ENCODE peak calls at places on chromosomes 6 and 20, in nine cellular contexts. Z is tibial artery; N is naive thymus-derived CD4-positive, alpha-beta T cell; U is heart right ventricle; T is lower lobe of right lung; E is PC-9; S is fibroblast of lung; L is brain microvascular endothelial cell; D is breast epithelium. K is an unnamed sample.

GRCh38 chr6:1643830-1644445 is 34.2 kb downstream of the FOXC1 start:
- DNase-seq in Z (peak), N (no peak), U (no peak), T (no peak), E (no peak), S (no peak), L (no peak), D (no peak), K (peak)

GRCh38 chr6:104591573-104592334 is 268.0 kb downstream of the HACE1 start:
- DNase-seq in Z (no peak), N (no peak), U (no peak), T (no peak), E (no peak), S (no peak), L (no peak), D (no peak), K (no peak)

GRCh38 chr6:12137480-12137879 is 125.4 kb downstream of the HIVEP1 start:
- DNase-seq in Z (no peak), N (no peak), U (no peak), T (no peak), E (peak), S (peak), L (peak), D (no peak), K (no peak)

GRCh38 chr6:11585426-11586016 is 48.0 kb downstream of the TMEM170B start:
- DNase-seq in Z (no peak), N (peak), U (no peak), T (no peak), E (peak), S (peak), L (peak), D (no peak), K (no peak)

GRCh38 chr20:42276718-42277117 is 658.5 kb upstream of the CHD6 start:
- DNase-seq in Z (no peak), N (no peak), U (no peak), T (no peak), E (no peak), S (no peak), L (no peak), D (no peak), K (no peak)

GRCh38 chr6:88238065-88238464 is 71.9 kb upstream of the CNR1 start:
- DNase-seq in Z (no peak), N (peak), U (no peak), T (no peak), E (no peak), S (peak), L (peak), D (no peak), K (peak)

GRCh38 chr20:57030611-57031600 is 235.5 kb downstream of the BMP7 start:
- DNase-seq in Z (no peak), N (no peak), U (no peak), T (no peak), E (peak), S (peak), L (peak), D (no peak), K (no peak)

GRCh38 chr20:40741507-40742106 is 52.6 kb upstream of the MAFB start:
- DNase-seq in Z (no peak), N (no peak), U (peak), T (no peak), E (peak), S (peak), L (peak), D (no peak), K (peak)

GRCh38 chr6:11621119-11621518 is 83.6 kb downstream of the TMEM170B start:
- DNase-seq in Z (no peak), N (no peak), U (no peak), T (no peak), E (no peak), S (no peak), L (no peak), D (no peak), K (no peak)

GRCh38 chr6:17167327-17167979 is 65.6 kb downstream of the STMND1 start:
- DNase-seq in Z (no peak), N (no peak), U (peak), T (peak), E (peak), S (peak), L (peak), D (no peak), K (no peak)

GRCh38 chr6:5529733-5530132 is 268.4 kb downstream of the FARS2 start:
- DNase-seq in Z (no peak), N (no peak), U (no peak), T (no peak), E (no peak), S (peak), L (no peak), D (no peak), K (no peak)

GRCh38 chr6:139473239-139473701 is 98.8 kb upstream of the CITED2 start:
- DNase-seq in Z (no peak), N (no peak), U (no peak), T (no peak), E (no peak), S (peak), L (no peak), D (no peak), K (no peak)

GRCh38 chr6:139597087-139597763 is 222.8 kb upstream of the CITED2 start:
- DNase-seq in Z (no peak), N (no peak), U (no peak), T (no peak), E (no peak), S (peak), L (no peak), D (no peak), K (no peak)

GRCh38 chr20:41361757-41362747 is 4.6 kb downstream of the EMILIN3 start:
- DNase-seq in Z (no peak), N (no peak), U (peak), T (no peak), E (no peak), S (no peak), L (no peak), D (no peak), K (peak)

GRCh38 chr6:72788188-72788587 is 166.3 kb downstream of the KCNQ5 start:
- DNase-seq in Z (no peak), N (no peak), U (no peak), T (no peak), E (no peak), S (peak), L (peak), D (no peak), K (no peak)

GRCh38 chr6:166494101-166494441 is 92.4 kb downstream of the RAMACL start:
- DNase-seq in Z (peak), N (no peak), U (no peak), T (no peak), E (no peak), S (no peak), L (no peak), D (no peak), K (no peak)

GRCh38 chr6:75368864-75369402 is 84.3 kb upstream of the TMEM30A start:
- DNase-seq in Z (no peak), N (no peak), U (no peak), T (no peak), E (no peak), S (no peak), L (no peak), D (no peak), K (no peak)

GRCh38 chr6:17585766-17586502 is 14.2 kb upstream of the FAM8A1 start:
- DNase-seq in Z (no peak), N (no peak), U (no peak), T (peak), E (no peak), S (peak), L (no peak), D (no peak), K (no peak)

GRCh38 chr20:51411867-51412266 is 130.7 kb downstream of the NFATC2 start:
- DNase-seq in Z (no peak), N (no peak), U (no peak), T (no peak), E (no peak), S (no peak), L (no peak), D (no peak), K (no peak)

GRCh38 chr6:170082531-170083187 is 208.2 kb downstream of the DLL1 start:
- DNase-seq in Z (peak), N (no peak), U (no peak), T (peak), E (no peak), S (no peak), L (no peak), D (no peak), K (peak)

GRCh38 chr20:51750037-51750769 is 18.0 kb downstream of the ATP9A start:
- DNase-seq in Z (peak), N (no peak), U (peak), T (peak), E (peak), S (peak), L (peak), D (peak), K (no peak)

GRCh38 chr20:53737404-53738038 is 143.9 kb upstream of the ZNF217 start:
- DNase-seq in Z (no peak), N (no peak), U (no peak), T (no peak), E (no peak), S (peak), L (no peak), D (no peak), K (no peak)

GRCh38 chr6:168865-169455 is 123.3 kb upstream of the DUSP22 start:
- DNase-seq in Z (no peak), N (peak), U (no peak), T (no peak), E (no peak), S (peak), L (no peak), D (no peak), K (no peak)

GRCh38 chr6:154766993-154767392 is 33.8 kb downstream of the SCAF8 start:
- DNase-seq in Z (no peak), N (no peak), U (no peak), T (no peak), E (peak), S (peak), L (no peak), D (no peak), K (no peak)

GRCh38 chr6:107823047-107823557 is 1.0 kb downstream of the SCML4 start:
- DNase-seq in Z (no peak), N (peak), U (no peak), T (no peak), E (no peak), S (no peak), L (no peak), D (no peak), K (no peak)

GRCh38 chr6:54282186-54282585 is 26.1 kb upstream of the TINAG start:
- DNase-seq in Z (no peak), N (no peak), U (no peak), T (no peak), E (no peak), S (peak), L (peak), D (no peak), K (no peak)

GRCh38 chr20:42074944-42075343 is 456.8 kb upstream of the CHD6 start:
- DNase-seq in Z (no peak), N (no peak), U (no peak), T (no peak), E (no peak), S (no peak), L (no peak), D (no peak), K (no peak)

GRCh38 chr20:18223399-18223798 is 64.9 kb upstream of the ZNF133 start:
- DNase-seq in Z (no peak), N (no peak), U (no peak), T (no peak), E (peak), S (no peak), L (no peak), D (no peak), K (no peak)

DNA sequence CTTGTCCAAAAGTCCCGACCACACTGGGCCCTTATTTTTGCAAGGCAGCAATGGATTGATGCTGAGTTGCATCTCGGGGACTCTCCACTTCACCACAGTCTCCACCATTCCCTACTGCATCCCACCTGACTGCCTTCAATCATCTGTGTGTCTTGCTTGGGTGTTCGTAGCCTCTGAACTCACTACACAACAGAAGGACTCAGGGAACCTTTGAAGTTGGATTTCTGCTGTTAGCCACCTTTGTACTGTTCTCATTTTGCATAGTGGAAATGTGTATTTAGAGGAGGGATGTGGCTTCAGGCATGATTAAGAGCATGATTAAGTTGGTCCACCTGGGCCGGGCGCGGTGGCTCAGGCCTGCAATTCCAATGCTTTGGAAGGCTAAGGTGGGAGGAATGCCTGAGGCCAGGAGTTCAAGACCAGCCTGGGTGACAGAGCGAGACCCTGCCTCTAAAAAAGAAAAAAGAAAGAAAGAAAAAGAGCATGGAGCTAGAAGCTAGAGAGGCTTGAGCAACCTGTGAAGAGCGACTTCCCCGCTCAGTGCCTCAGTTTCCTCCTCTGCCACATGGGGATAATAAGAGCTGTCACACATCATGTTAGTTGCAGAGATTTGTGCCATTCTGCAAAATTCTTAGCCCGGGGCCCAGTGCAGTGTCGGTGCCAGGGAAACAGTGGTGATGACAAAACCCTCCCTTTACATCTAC is 121.3 kb upstream of the PTPN1 start:
- DNase-seq in Z (no peak), N (no peak), U (no peak), T (no peak), E (no peak), S (no peak), L (no peak), D (no peak), K (no peak)
- H3K27ac ChIP-seq in Z (peak), N (no peak), U (peak), T (no peak), E (no peak), S (no peak), L (no peak), D (no peak), K (peak)

GRCh38 chr6:43843669-43844171 is 73.7 kb downstream of the VEGFA start:
- DNase-seq in Z (no peak), N (no peak), U (no peak), T (no peak), E (no peak), S (no peak), L (no peak), D (no peak), K (no peak)
- H3K27ac ChIP-seq in Z (no peak), N (no peak), U (no peak), T (no peak), E (no peak), S (no peak), L (no peak), D (no peak), K (no peak)

GRCh38 chr6:134217110-134217509 is 100.8 kb downstream of the SGK1 start:
- DNase-seq in Z (no peak), N (no peak), U (no peak), T (no peak), E (no peak), S (peak), L (peak), D (no peak), K (no peak)

GRCh38 chr6:134221250-134221649 is 96.7 kb downstream of the SGK1 start:
- DNase-seq in Z (no peak), N (no peak), U (no peak), T (no peak), E (no peak), S (no peak), L (no peak), D (no peak), K (no peak)

GRCh38 chr6:134216304-134217029 is 101.4 kb downstream of the SGK1 start:
- DNase-seq in Z (no peak), N (no peak), U (no peak), T (no peak), E (no peak), S (no peak), L (no peak), D (no peak), K (peak)

DNA sequence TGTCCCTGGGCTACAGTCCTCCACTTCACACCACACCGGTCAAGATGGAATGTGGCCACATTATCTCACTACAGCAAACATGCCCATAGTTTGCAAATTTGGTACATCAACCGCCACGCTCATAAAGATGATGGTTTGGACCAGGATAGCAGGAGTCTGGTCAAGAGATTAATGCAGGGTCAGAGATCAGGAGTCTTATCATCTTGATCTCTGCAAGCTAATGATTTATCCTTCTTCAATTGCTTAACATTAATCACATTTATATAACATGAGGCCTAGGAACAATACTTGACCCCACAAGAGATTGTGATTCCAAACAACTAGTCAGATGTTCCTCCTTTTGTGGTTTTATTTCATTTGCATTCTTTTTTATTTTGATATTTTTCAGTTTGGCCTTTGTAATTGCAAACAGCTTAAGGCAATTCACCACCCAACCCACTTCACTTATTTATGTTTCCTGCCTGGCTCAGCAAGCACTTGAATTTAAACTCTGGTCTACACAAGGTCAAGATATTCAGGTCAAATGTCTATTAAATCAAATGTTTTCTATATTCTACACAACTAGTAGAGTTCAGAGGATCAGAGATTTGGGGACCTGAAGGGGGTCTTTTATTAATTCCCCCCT is 100.3 kb downstream of the SGK1 start:
- DNase-seq in Z (no peak), N (no peak), U (no peak), T (no peak), E (no peak), S (peak), L (no peak), D (no peak), K (no peak)
- H3K27ac ChIP-seq in Z (no peak), N (no peak), U (no peak), T (no peak), E (no peak), S (no peak), L (no peak), D (no peak), K (peak)

GRCh38 chr6:3575701-3576100 is 118.9 kb upstream of the SLC22A23 start:
- DNase-seq in Z (no peak), N (no peak), U (no peak), T (no peak), E (no peak), S (no peak), L (no peak), D (no peak), K (no peak)

GRCh38 chr6:3577517-3577916 is 120.7 kb upstream of the SLC22A23 start:
- DNase-seq in Z (no peak), N (no peak), U (no peak), T (no peak), E (no peak), S (no peak), L (no peak), D (no peak), K (no peak)

GRCh38 chr6:3579652-3580051 is 122.8 kb upstream of the SLC22A23 start:
- DNase-seq in Z (no peak), N (no peak), U (no peak), T (no peak), E (no peak), S (no peak), L (no peak), D (no peak), K (no peak)

GRCh38 chr6:3581469-3581868 is 124.6 kb upstream of the SLC22A23 start:
- DNase-seq in Z (no peak), N (no peak), U (no peak), T (no peak), E (no peak), S (no peak), L (no peak), D (no peak), K (no peak)

GRCh38 chr6:3578981-3579380 is 122.1 kb upstream of the SLC22A23 start:
- DNase-seq in Z (no peak), N (no peak), U (no peak), T (no peak), E (no peak), S (no peak), L (no peak), D (no peak), K (no peak)
- H3K27ac ChIP-seq in Z (no peak), N (no peak), U (no peak), T (no peak), E (no peak), S (no peak), L (no peak), D (no peak), K (no peak)

K was measured in upper lobe of left lung.